ENCODE peak calls at places on chromosomes 5 and 9, in five cellular contexts. X, Q, T, K and P are unnamed samples.
A peak's percentile ranks its signal among the peaks of the same experiment; 100 is the strongest.

GRCh38 chr5:14168139-14168792 is 25.1 kb downstream of the TRIO start:
- DNase-seq in T (no peak), Q (no peak), K (no peak), X (no peak), P (no peak)

GRCh38 chr9:136696502-136696901 is 9.2 kb upstream of the AGPAT2 start:
- DNase-seq in T (no peak), X (no peak), Q (no peak), K (no peak), P (no peak)

GRCh38 chr5:158378931-158379330 is 520.0 kb upstream of the CLINT1 start:
- DNase-seq in Q (no peak), T (no peak), X (no peak), K (no peak), P (no peak)

GRCh38 chr9:85717220-85717619 is 24.5 kb downstream of the AGTPBP1 start:
- DNase-seq in T (no peak), K (no peak), Q (no peak), X (no peak), P (no peak)

GRCh38 chr5:159763564-159763963 is 152.7 kb upstream of the ADRA1B start:
- DNase-seq in Q (no peak), T (no peak), K (no peak), X (no peak), P (no peak)

GRCh38 chr5:127492854-127493738 is 24.3 kb upstream of the PRRC1 start:
- DNase-seq in T (no peak), X (no peak), K (no peak), Q (peak; percentile 60), P (no peak)

GRCh38 chr5:2324788-2325187 is 426.7 kb downstream of the IRX2 start:
- DNase-seq in X (no peak), Q (no peak), T (no peak), K (no peak), P (no peak)

GRCh38 chr5:77076961-77077820 is 9.9 kb downstream of the ZBED3 start:
- DNase-seq in Q (peak; percentile 49), K (peak; percentile 83), X (no peak), T (peak; percentile 37), P (peak; percentile 86)

GRCh38 chr9:136147890-136148714 is 29.4 kb upstream of the TMEM250 start:
- DNase-seq in T (no peak), X (no peak), K (no peak), Q (no peak), P (no peak)

GRCh38 chr9:36080519-36080918 is 43.8 kb downstream of the RECK start:
- DNase-seq in T (no peak), K (no peak), Q (no peak), X (no peak), P (no peak)

GRCh38 chr5:90548069-90548593 is 10.5 kb upstream of the ADGRV1 start:
- DNase-seq in K (no peak), Q (peak; percentile 80), X (no peak), T (no peak), P (no peak)

GRCh38 chr5:153562189-153562588 is 71.7 kb downstream of the GRIA1 start:
- DNase-seq in X (no peak), Q (no peak), K (no peak), T (no peak), P (no peak)

GRCh38 chr5:61293051-61293450 is 39.0 kb upstream of the ZSWIM6 start:
- DNase-seq in K (no peak), T (no peak), Q (no peak), X (no peak), P (no peak)

GRCh38 chr5:56447232-56447631 is 214.1 kb upstream of the ANKRD55 start:
- DNase-seq in K (no peak), T (no peak), Q (no peak), X (no peak), P (no peak)

GRCh38 chr5:179878222-179879002 is 19.8 kb upstream of the MRNIP start:
- DNase-seq in K (no peak), T (no peak), Q (no peak), X (no peak), P (no peak)

GRCh38 chr9:1707291-1707690 is 307.9 kb upstream of the SMARCA2 start:
- DNase-seq in Q (peak; percentile 86), X (no peak), T (no peak), K (no peak), P (no peak)

GRCh38 chr9:135283621-135284020 is 196.0 kb upstream of the PPP1R26 start:
- DNase-seq in Q (no peak), X (no peak), K (peak; percentile 8), T (no peak), P (no peak)

GRCh38 chr9:70510157-70510770 is 95.8 kb upstream of the KLF9 start:
- DNase-seq in X (no peak), Q (no peak), K (peak; percentile 65), T (no peak), P (peak; percentile 63)

GRCh38 chr9:70924380-70924779 is 197.0 kb downstream of the TRPM3 start:
- DNase-seq in K (no peak), Q (no peak), T (no peak), X (no peak), P (no peak)

GRCh38 chr9:122116040-122116439 is 22.9 kb upstream of the TTLL11 start:
- DNase-seq in T (no peak), K (no peak), X (no peak), Q (no peak), P (no peak)

GRCh38 chr9:77729177-77729576 is 81.1 kb upstream of the GNA14 start:
- DNase-seq in Q (no peak), X (no peak), K (no peak), T (no peak), P (no peak)